ENCODE peak calls at places on chromosomes 3 and 15, in seven cellular contexts. L is BE2C, A is GF-D8, Q is lung microvascular endothelial cell, N is WTC11, J is MCF 10A, Z is A172. R is an unnamed sample.

GRCh38 chr15:47027322-47027946 is 689.9 kb upstream of the SEMA6D start:
- DNase-seq in L (no peak), A (no peak), Q (no peak), N (no peak), J (no peak), Z (no peak), R (no peak)

GRCh38 chr15:40590635-40591105 is 3.4 kb upstream of the KNL1 start:
- DNase-seq in L (no peak), A (no peak), Q (no peak), N (no peak), J (no peak), Z (no peak), R (no peak)

GRCh38 chr3:156782319-156782718 is 43.8 kb upstream of the LEKR1 start:
- DNase-seq in L (no peak), A (no peak), Q (no peak), N (no peak), J (no peak), Z (no peak), R (no peak)

GRCh38 chr3:186821429-186822367 is 15.4 kb upstream of the RFC4 start:
- DNase-seq in L (peak), A (no peak), Q (peak), N (no peak), J (peak), Z (peak), R (no peak)

GRCh38 chr3:32177702-32178198 is 60.7 kb upstream of the CMTM8 start:
- DNase-seq in L (peak), A (peak), Q (peak), N (peak), J (peak), Z (peak), R (peak)

GRCh38 chr15:99365232-99365631 is 114.0 kb downstream of the LRRC28 start:
- DNase-seq in L (no peak), A (no peak), Q (no peak), N (no peak), J (no peak), Z (no peak), R (no peak)

GRCh38 chr15:57302640-57303257 is 73.6 kb upstream of the CGNL1 start:
- DNase-seq in L (no peak), A (no peak), Q (no peak), N (no peak), J (no peak), Z (no peak), R (no peak)

GRCh38 chr15:36278219-36278618 is 301.2 kb upstream of the CDIN1 start:
- DNase-seq in L (peak), A (no peak), Q (peak), N (no peak), J (no peak), Z (peak), R (no peak)

GRCh38 chr3:167102071-167102470 is 278.0 kb downstream of the ZBBX start:
- DNase-seq in L (no peak), A (peak), Q (no peak), N (peak), J (peak), Z (no peak), R (no peak)

GRCh38 chr3:55571913-55572312 is 84.8 kb upstream of the WNT5A start:
- DNase-seq in L (no peak), A (no peak), Q (peak), N (peak), J (no peak), Z (peak), R (no peak)